ENCODE peak calls at places on chromosome 17, in nine cellular contexts. X is lower leg skin, P is heart left ventricle, Y is H54, K is gastrocnemius medialis, R is A549, H is ovary, B is endothelial cell of umbilical vein, W is uterus. M is an unnamed sample.

GRCh38 chr17:75587718-75588545 is at the start of gene MYO15B:
- DNase-seq in X (peak), P (peak), Y (no peak), K (no peak), R (no peak), H (peak), B (peak), W (peak), M (peak)

GRCh38 chr17:19940722-19941464 is 36.7 kb downstream of the AKAP10 start:
- DNase-seq in X (no peak), P (no peak), Y (no peak), K (no peak), R (no peak), H (no peak), B (no peak), W (no peak), M (no peak)

GRCh38 chr17:64259436-64259835 is 3.6 kb downstream of the TEX2 start:
- DNase-seq in X (no peak), P (no peak), Y (no peak), K (no peak), R (no peak), H (no peak), B (no peak), W (no peak), M (no peak)

GRCh38 chr17:33267881-33268548 is 25.1 kb downstream of the ASIC2 start:
- DNase-seq in X (no peak), P (no peak), Y (no peak), K (no peak), R (no peak), H (no peak), B (no peak), W (no peak), M (no peak)

GRCh38 chr17:44908761-44909326 is 6.5 kb downstream of the GFAP start:
- DNase-seq in X (no peak), P (no peak), Y (no peak), K (no peak), R (no peak), H (no peak), B (no peak), W (no peak), M (no peak)

GRCh38 chr17:40553694-40554534 is 11.4 kb downstream of the CCR7 start:
- DNase-seq in X (peak), P (peak), Y (no peak), K (peak), R (no peak), H (peak), B (no peak), W (peak), M (peak)

GRCh38 chr17:29905086-29905878 is 24.7 kb downstream of the SSH2 start:
- DNase-seq in X (no peak), P (no peak), Y (no peak), K (no peak), R (no peak), H (no peak), B (no peak), W (no peak), M (no peak)

GRCh38 chr17:18920911-18921441 is 31.0 kb upstream of the SLC5A10 start:
- DNase-seq in X (no peak), P (no peak), Y (no peak), K (no peak), R (no peak), H (no peak), B (peak), W (no peak), M (peak)

GRCh38 chr17:40803617-40804082 is 3.9 kb upstream of the KRT28 start:
- DNase-seq in X (peak), P (peak), Y (peak), K (peak), R (peak), H (peak), B (peak), W (peak), M (peak)

GRCh38 chr17:78976907-78977680 is 2.6 kb downstream of the LGALS3BP start:
- DNase-seq in X (no peak), P (no peak), Y (no peak), K (no peak), R (no peak), H (no peak), B (no peak), W (no peak), M (no peak)
- TF ChIP-seq POLR2A in X (no peak), P (no peak), Y (no peak), K (no peak), R (no peak), H (no peak), B (no peak), W (no peak), M (no peak)

GRCh38 chr17:58517378-58517927 is 3.0 kb upstream of the MTMR4 start:
- DNase-seq in X (no peak), P (no peak), Y (no peak), K (no peak), R (peak), H (no peak), B (no peak), W (no peak), M (no peak)
- TF ChIP-seq POLR2A in X (no peak), P (no peak), Y (no peak), K (peak), R (peak), H (peak), B (no peak), W (peak), M (peak)

GRCh38 chr17:76732734-76733617 is 4.2 kb downstream of the SRSF2 start:
- DNase-seq in X (no peak), P (no peak), Y (no peak), K (no peak), R (no peak), H (no peak), B (no peak), W (no peak), M (peak)
- TF ChIP-seq POLR2A in X (no peak), P (no peak), Y (no peak), K (no peak), R (no peak), H (no peak), B (peak), W (no peak), M (no peak)

GRCh38 chr17:48626470-48627241 is 498 bp upstream of the HOXB9 start:
- DNase-seq in X (no peak), P (no peak), Y (peak), K (no peak), R (peak), H (no peak), B (peak), W (no peak), M (peak)

GRCh38 chr17:48626202-48626469 is at the start of gene HOXB9:
- DNase-seq in X (no peak), P (no peak), Y (no peak), K (no peak), R (no peak), H (no peak), B (no peak), W (no peak), M (no peak)

GRCh38 chr17:48624544-48625501 is 1.3 kb downstream of the HOXB9 start:
- DNase-seq in X (no peak), P (no peak), Y (no peak), K (no peak), R (peak), H (no peak), B (no peak), W (no peak), M (no peak)

GRCh38 chr17:48624118-48624517 is 2.0 kb downstream of the HOXB9 start:
- DNase-seq in X (no peak), P (no peak), Y (no peak), K (no peak), R (no peak), H (no peak), B (no peak), W (no peak), M (no peak)

DNA sequence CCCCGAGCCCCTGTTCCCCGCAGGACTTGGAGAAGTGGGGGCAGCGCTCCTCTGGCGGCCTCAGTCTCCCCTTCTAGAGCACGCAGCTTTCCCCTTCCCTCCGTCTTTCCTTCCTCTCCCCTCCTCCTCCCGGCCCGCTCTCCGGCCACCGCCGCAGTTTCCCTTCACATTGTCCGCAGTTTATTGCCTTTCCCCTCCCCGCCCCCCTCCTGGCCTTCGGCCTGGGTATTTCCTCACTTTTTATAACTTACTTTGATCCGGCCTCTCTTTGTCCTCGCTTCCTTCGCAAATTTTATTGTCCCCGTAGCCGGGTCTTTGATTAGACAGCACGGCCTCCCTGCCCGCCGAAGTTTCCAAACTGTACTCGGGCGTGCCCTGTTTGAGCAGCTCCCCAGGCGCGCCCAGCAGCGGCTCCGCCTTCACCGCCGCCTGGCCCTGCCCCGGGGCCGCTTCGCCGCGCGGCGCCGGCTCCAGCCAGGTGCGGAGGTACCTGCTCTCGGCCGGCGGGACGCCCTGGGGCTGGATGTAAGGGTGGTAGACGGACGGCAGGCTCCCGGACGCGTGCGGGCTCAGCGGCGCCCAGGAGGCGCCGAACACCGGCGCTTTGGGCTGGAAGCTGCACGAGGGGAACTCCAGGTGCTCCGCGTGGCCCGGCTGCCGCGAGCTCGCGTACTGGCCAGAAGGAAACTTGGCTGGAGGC is 506 bp downstream of the HOXB9 start:
- DNase-seq in X (no peak), P (no peak), Y (no peak), K (no peak), R (peak), H (no peak), B (peak), W (no peak), M (peak)
- TF ChIP-seq POLR2A in X (no peak), P (no peak), Y (no peak), K (no peak), R (peak), H (no peak), B (no peak), W (no peak), M (peak)

GRCh38 chr17:81437221-81437651 is 42.0 kb downstream of the BAHCC1 start:
- DNase-seq in X (no peak), P (no peak), Y (no peak), K (no peak), R (no peak), H (no peak), B (no peak), W (no peak), M (no peak)
- TF ChIP-seq POLR2A in X (no peak), P (no peak), Y (no peak), K (no peak), R (no peak), H (no peak), B (no peak), W (no peak), M (no peak)